ENCODE peak calls at places on chromosomes 11 and 22, in eight cellular contexts. M is CD8-positive, alpha-beta T cell; I is sigmoid colon; W is left ventricle myocardium inferior; V is naive thymus-derived CD4-positive, alpha-beta T cell; Y is effector memory CD4-positive, alpha-beta T cell; R is mammary epithelial cell; J is stomach. K is an unnamed sample.

GRCh38 chr11:96187779-96188624 is 155.0 kb downstream of the MAML2 start:
- DNase-seq in J (no peak), V (no peak), R (peak; percentile 82), I (no peak), W (peak; percentile 29), Y (no peak), M (no peak), K (no peak)

GRCh38 chr22:38067771-38068360 is 10.7 kb downstream of the PICK1 start:
- DNase-seq in V (no peak), M (no peak), I (no peak), Y (no peak), W (no peak), R (no peak), J (no peak), K (no peak)

GRCh38 chr11:11163256-11163655 is 189.8 kb downstream of the CSNK2A3 start:
- DNase-seq in I (no peak), W (no peak), J (no peak), Y (no peak), V (no peak), R (no peak), M (no peak), K (peak; percentile 8)

GRCh38 chr11:32508780-32509179 is 73.4 kb upstream of the WT1 start:
- DNase-seq in I (no peak), W (no peak), M (no peak), V (no peak), J (no peak), Y (no peak), R (no peak), K (no peak)

GRCh38 chr11:57484141-57484710 is 23.9 kb downstream of the RTN4RL2 start:
- DNase-seq in J (no peak), I (no peak), M (no peak), R (no peak), W (no peak), Y (no peak), V (no peak), K (no peak)

GRCh38 chr11:133911169-133911568 is 45.6 kb downstream of the IGSF9B start:
- DNase-seq in R (no peak), W (no peak), V (no peak), M (no peak), J (no peak), Y (no peak), I (no peak), K (no peak)

GRCh38 chr11:14583252-14584105 is 60.1 kb upstream of the PDE3B start:
- DNase-seq in R (no peak), Y (no peak), I (no peak), J (peak; percentile 47), V (no peak), W (peak; percentile 47), M (no peak), K (no peak)

GRCh38 chr22:19674129-19674928 is 40.0 kb upstream of the SEPTIN5 start:
- DNase-seq in W (no peak), Y (no peak), I (no peak), V (no peak), R (no peak), M (no peak), J (no peak), K (no peak)

GRCh38 chr11:134399996-134400395 is 12.0 kb downstream of the B3GAT1 start:
- DNase-seq in V (no peak), R (no peak), Y (no peak), M (no peak), J (no peak), I (no peak), W (no peak), K (no peak)

GRCh38 chr22:25235547-25236290 is 16.3 kb downstream of the CRYBB2 start:
- DNase-seq in V (peak; percentile 26), W (peak; percentile 77), I (no peak), R (peak; percentile 67), J (peak; percentile 85), Y (peak; percentile 1), M (peak; percentile 59), K (peak; percentile 84)

GRCh38 chr11:32333335-32333991 is 101.9 kb downstream of the WT1 start:
- DNase-seq in W (peak; percentile 42), J (peak; percentile 63), V (no peak), Y (no peak), I (peak; percentile 72), R (peak; percentile 21), M (no peak), K (peak; percentile 82)

GRCh38 chr11:33507356-33507755 is 193.3 kb downstream of the C11orf91 start:
- DNase-seq in W (no peak), Y (no peak), J (no peak), R (peak; percentile 5), I (no peak), M (no peak), V (no peak), K (no peak)

GRCh38 chr11:78801161-78801884 is 226.7 kb upstream of the NARS2 start:
- DNase-seq in W (no peak), V (no peak), I (peak; percentile 86), Y (no peak), M (no peak), J (peak; percentile 69), R (peak; percentile 50), K (peak; percentile 64)

GRCh38 chr22:42963231-42963595 is 51.7 kb downstream of the PACSIN2 start:
- DNase-seq in I (no peak), R (no peak), V (no peak), J (no peak), Y (no peak), M (no peak), W (no peak), K (no peak)

DNA sequence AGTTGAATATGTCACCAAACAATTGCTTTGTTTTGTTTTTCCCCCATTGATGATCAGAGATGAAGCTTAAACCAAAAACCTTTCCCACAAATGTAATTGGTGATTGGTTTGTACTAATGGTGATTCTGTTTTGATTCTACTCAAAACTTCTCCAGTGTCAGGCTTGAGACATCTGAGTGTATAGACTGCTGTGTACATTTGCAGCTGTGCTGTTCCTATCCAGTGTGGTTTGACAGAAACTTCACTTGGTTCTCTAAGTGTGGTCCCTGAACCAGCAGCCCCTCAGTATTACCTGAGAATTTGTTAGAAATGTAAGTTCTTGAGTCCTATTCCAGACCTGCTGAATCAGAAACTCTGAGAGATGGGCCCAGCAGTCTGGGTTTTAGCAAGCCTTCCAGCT is 84.8 kb downstream of the PPP6R3 start:
- DNase-seq in M (no peak), R (no peak), W (no peak), Y (no peak), J (no peak), V (no peak), I (no peak), K (no peak)
- H3K4me1 ChIP-seq in M (peaks cover 41% of the 10 kb centered on the region), R (peaks cover 16% of the 10 kb centered on the region), W (peaks cover 95% of the 10 kb centered on the region), Y (peaks cover 11% of the 10 kb centered on the region), J (peaks cover 72% of the 10 kb centered on the region), V (peaks cover 7% of the 10 kb centered on the region), I (peaks cover 56% of the 10 kb centered on the region), K (no peaks in the 10 kb centered on the region)

GRCh38 chr11:47403135-47403534 is 5.3 kb upstream of the SLC39A13 start:
- DNase-seq in M (no peak), Y (no peak), J (no peak), R (no peak), W (no peak), I (no peak), V (no peak), K (no peak)
- H3K4me1 ChIP-seq in M (peaks cover 24% of the 10 kb centered on the region), Y (peaks cover 25% of the 10 kb centered on the region), J (peaks cover 32% of the 10 kb centered on the region), R (peaks cover 29% of the 10 kb centered on the region), W (peaks cover 32% of the 10 kb centered on the region), I (peaks cover 26% of the 10 kb centered on the region), V (peaks cover 10% of the 10 kb centered on the region), K (peaks cover 25% of the 10 kb centered on the region)

GRCh38 chr22:47796128-47796908 is 1033.9 kb downstream of the TBC1D22A start:
- DNase-seq in W (no peak), I (no peak), M (peak; percentile 38), Y (no peak), V (no peak), J (no peak), R (no peak), K (no peak)

GRCh38 chr22:47797546-47797945 is 1035.1 kb downstream of the TBC1D22A start:
- DNase-seq in W (no peak), Y (no peak), M (no peak), V (no peak), J (no peak), I (no peak), R (no peak), K (no peak)

GRCh38 chr22:47793304-47794101 is 1031.1 kb downstream of the TBC1D22A start:
- DNase-seq in V (no peak), M (peak; percentile 44), I (no peak), Y (no peak), W (no peak), R (no peak), J (no peak), K (no peak)

GRCh38 chr22:47795477-47796127 is 1033.2 kb downstream of the TBC1D22A start:
- DNase-seq in I (no peak), M (peak; percentile 38), R (no peak), Y (no peak), J (no peak), V (no peak), W (no peak), K (no peak)

GRCh38 chr22:47794851-47795250 is 1032.4 kb downstream of the TBC1D22A start:
- DNase-seq in W (no peak), R (no peak), J (no peak), V (no peak), I (no peak), Y (no peak), M (peak; percentile 19), K (no peak)
- H3K4me1 ChIP-seq in W (no peaks in the 10 kb centered on the region), R (no peaks in the 10 kb centered on the region), J (no peaks in the 10 kb centered on the region), V (no peaks in the 10 kb centered on the region), I (no peaks in the 10 kb centered on the region), Y (no peaks in the 10 kb centered on the region), M (no peaks in the 10 kb centered on the region), K (no peaks in the 10 kb centered on the region)

GRCh38 chr22:34592341-34592740 is 473.6 kb upstream of the ISX start:
- DNase-seq in R (no peak), Y (no peak), W (no peak), M (no peak), V (no peak), I (no peak), J (no peak), K (no peak)

GRCh38 chr22:34588893-34589545 is 476.9 kb upstream of the ISX start:
- DNase-seq in W (no peak), V (no peak), R (no peak), J (no peak), M (no peak), Y (no peak), I (no peak), K (no peak)

DNA sequence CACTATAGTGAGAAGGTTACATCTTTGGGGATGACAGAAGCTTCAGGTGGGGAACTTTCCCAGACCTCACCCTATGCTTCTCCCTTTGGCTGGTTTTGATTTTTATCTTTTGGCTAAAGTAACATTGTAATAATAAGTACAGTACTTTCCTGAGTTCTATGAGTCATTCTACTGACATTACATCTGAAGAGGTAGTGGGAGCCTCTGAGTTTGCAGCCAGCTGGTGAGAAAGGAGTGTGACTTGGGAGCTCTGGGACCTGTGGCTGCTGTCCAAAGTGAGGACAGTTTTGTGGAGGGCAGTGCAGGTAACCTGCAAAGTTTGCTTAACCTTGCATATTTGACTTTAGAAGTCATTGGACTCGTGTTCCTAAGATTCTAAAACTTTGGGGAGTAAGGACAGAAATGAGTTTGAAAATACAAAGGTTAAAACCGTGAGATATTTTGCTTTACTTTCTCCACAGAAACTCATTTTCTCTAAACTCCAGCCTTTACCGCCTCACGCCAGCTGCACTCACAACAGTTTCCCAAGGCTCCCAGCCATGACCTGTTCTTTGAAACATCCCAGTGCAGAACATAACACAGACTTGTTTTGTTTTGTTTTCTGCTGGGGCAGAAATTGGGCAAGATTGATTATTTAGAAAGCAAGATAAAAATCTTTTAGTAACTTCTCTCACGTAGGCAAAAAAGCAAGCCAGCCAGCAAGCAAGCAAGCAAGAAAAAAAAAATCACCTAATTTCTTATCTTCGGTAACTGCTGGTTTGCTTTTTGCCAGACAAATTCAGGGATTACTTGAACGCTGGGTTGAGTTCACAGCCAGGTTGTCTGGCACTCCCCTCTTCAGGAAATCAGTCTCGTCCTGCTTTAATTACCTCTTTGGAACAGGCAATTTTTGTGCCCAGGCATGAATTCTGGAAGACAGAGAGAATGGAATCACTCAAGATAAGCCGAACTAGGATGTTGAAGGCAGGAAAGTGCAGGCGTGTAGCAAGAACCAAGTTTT is 478.3 kb upstream of the ISX start:
- DNase-seq in R (peak; percentile 89), I (no peak), J (no peak), Y (no peak), W (no peak), M (no peak), V (no peak), K (no peak)
- H3K4me1 ChIP-seq in R (no peaks in the 10 kb centered on the region), I (no peaks in the 10 kb centered on the region), J (peaks cover 17% of the 10 kb centered on the region), Y (no peaks in the 10 kb centered on the region), W (no peaks in the 10 kb centered on the region), M (no peaks in the 10 kb centered on the region), V (no peaks in the 10 kb centered on the region), K (no peaks in the 10 kb centered on the region)

K was measured in A673.